ENCODE peak calls at places on chromosome 2, in five cellular contexts. W is B cell; U is heart right ventricle; Y is MCF 10A; K is activated T-helper 1 cell treated with anti-CD3 and anti-CD28 coated beads, Interleukin-2, amount 50 U/mL, for 16 hours. J is an unnamed sample.

GRCh38 chr2:102677219-102678215 is 58.2 kb downstream of the SLC9A2 start:
- DNase-seq in W (no peak), U (no peak), Y (peak; percentile 31), K (no peak), J (no peak)

GRCh38 chr2:166104084-166104483 is 23.7 kb downstream of the SCN1A start:
- DNase-seq in W (no peak), U (no peak), Y (no peak), K (no peak), J (no peak)

GRCh38 chr2:127674241-127675209 is 805 bp downstream of the LIMS2 start:
- DNase-seq in W (no peak), U (peak; percentile 70), Y (no peak), K (no peak), J (no peak)

GRCh38 chr2:237540823-237541222 is 25.6 kb upstream of the PRLH start:
- DNase-seq in W (no peak), U (peak; percentile 72), Y (peak; percentile 71), K (no peak), J (no peak)

GRCh38 chr2:102806250-102806837 is 44.5 kb downstream of the TMEM182 start:
- DNase-seq in W (no peak), U (peak; percentile 48), Y (peak; percentile 76), K (no peak), J (no peak)

GRCh38 chr2:47232738-47233415 is 77.8 kb upstream of the STPG4 start:
- DNase-seq in W (no peak), U (no peak), Y (no peak), K (no peak), J (no peak)

GRCh38 chr2:232415736-232416520 is 9.3 kb downstream of the ALPG start:
- DNase-seq in W (no peak), U (no peak), Y (no peak), K (no peak), J (no peak)

GRCh38 chr2:81467096-81467495 is 1162.5 kb upstream of the LRRTM1 start:
- DNase-seq in W (no peak), U (peak; percentile 2), Y (no peak), K (no peak), J (no peak)

GRCh38 chr2:46072146-46072820 is 224.9 kb upstream of the EPAS1 start:
- DNase-seq in W (no peak), U (no peak), Y (no peak), K (no peak), J (no peak)

GRCh38 chr2:120245933-120246332 is 6.7 kb upstream of the RALB start:
- DNase-seq in W (no peak), U (no peak), Y (no peak), K (no peak), J (no peak)

GRCh38 chr2:147844691-147845607 is at the start of gene ACVR2A:
- DNase-seq in W (no peak), U (peak; percentile 37), Y (peak; percentile 57), K (peak; percentile 16), J (no peak)

GRCh38 chr2:7681852-7682461 is 764.7 kb downstream of the RNF144A start:
- DNase-seq in W (no peak), U (no peak), Y (no peak), K (no peak), J (no peak)

GRCh38 chr2:40043641-40044040 is 264.6 kb upstream of the THUMPD2 start:
- DNase-seq in W (no peak), U (no peak), Y (no peak), K (no peak), J (no peak)

GRCh38 chr2:136495636-136496035 is 269.7 kb upstream of the THSD7B start:
- DNase-seq in W (no peak), U (no peak), Y (no peak), K (no peak), J (peak; percentile 24)

GRCh38 chr2:36271266-36271665 is 84.3 kb upstream of the CRIM1 start:
- DNase-seq in W (no peak), U (no peak), Y (no peak), K (no peak), J (no peak)